ENCODE peak calls at places on chromosomes 13 and 19, in eight cellular contexts. One of them, this sample, is unnamed.

GRCh38 chr19:49513746-49514118 is 1.3 kb downstream of the FCGRT start:
- DNase-seq in fibroblast of lung: no peak
- DNase-seq in activated T-helper 1 cell treated with Interleukin-2 at 50 U/mL for 16 hours: no peak
- DNase-seq in left kidney: no peak
- DNase-seq in mucosa of descending colon: peak
- DNase-seq in heart right ventricle: no peak
- DNase-seq in stimulated activated CD4-positive, alpha-beta T cell treated with anti-CD3 and anti-CD28 coated beads, Interleukin-4, amount 100 ng/mL, for 24 hours: no peak
- DNase-seq in T-helper 17 cell: no peak
- DNase-seq in this sample: no peak

GRCh38 chr19:40718774-40719391 is 2.0 kb downstream of the ITPKC start:
- DNase-seq in left kidney: peak
- DNase-seq in stimulated activated CD4-positive, alpha-beta T cell treated with anti-CD3 and anti-CD28 coated beads, Interleukin-4, amount 100 ng/mL, for 24 hours: no peak
- DNase-seq in fibroblast of lung: peak
- DNase-seq in T-helper 17 cell: no peak
- DNase-seq in activated T-helper 1 cell treated with Interleukin-2 at 50 U/mL for 16 hours: no peak
- DNase-seq in mucosa of descending colon: peak
- DNase-seq in heart right ventricle: peak
- DNase-seq in this sample: peak

GRCh38 chr19:13070425-13071140 is 32.1 kb downstream of the LYL1 start:
- DNase-seq in heart right ventricle: no peak
- DNase-seq in fibroblast of lung: no peak
- DNase-seq in stimulated activated CD4-positive, alpha-beta T cell treated with anti-CD3 and anti-CD28 coated beads, Interleukin-4, amount 100 ng/mL, for 24 hours: no peak
- DNase-seq in activated T-helper 1 cell treated with Interleukin-2 at 50 U/mL for 16 hours: no peak
- DNase-seq in mucosa of descending colon: no peak
- DNase-seq in left kidney: no peak
- DNase-seq in T-helper 17 cell: no peak
- DNase-seq in this sample: no peak

GRCh38 chr19:12833747-12834417 is 497 bp downstream of the RTBDN start:
- DNase-seq in mucosa of descending colon: peak
- DNase-seq in fibroblast of lung: no peak
- DNase-seq in activated T-helper 1 cell treated with Interleukin-2 at 50 U/mL for 16 hours: no peak
- DNase-seq in T-helper 17 cell: no peak
- DNase-seq in heart right ventricle: peak
- DNase-seq in left kidney: peak
- DNase-seq in stimulated activated CD4-positive, alpha-beta T cell treated with anti-CD3 and anti-CD28 coated beads, Interleukin-4, amount 100 ng/mL, for 24 hours: peak
- DNase-seq in this sample: peak

GRCh38 chr19:35254341-35255297 is 5.8 kb downstream of the LSR start:
- DNase-seq in activated T-helper 1 cell treated with Interleukin-2 at 50 U/mL for 16 hours: no peak
- DNase-seq in left kidney: no peak
- DNase-seq in mucosa of descending colon: no peak
- DNase-seq in T-helper 17 cell: no peak
- DNase-seq in stimulated activated CD4-positive, alpha-beta T cell treated with anti-CD3 and anti-CD28 coated beads, Interleukin-4, amount 100 ng/mL, for 24 hours: peak
- DNase-seq in heart right ventricle: no peak
- DNase-seq in fibroblast of lung: no peak
- DNase-seq in this sample: no peak

GRCh38 chr19:44607049-44607448 is 6.3 kb upstream of the IGSF23 start:
- DNase-seq in left kidney: peak
- DNase-seq in activated T-helper 1 cell treated with Interleukin-2 at 50 U/mL for 16 hours: no peak
- DNase-seq in stimulated activated CD4-positive, alpha-beta T cell treated with anti-CD3 and anti-CD28 coated beads, Interleukin-4, amount 100 ng/mL, for 24 hours: no peak
- DNase-seq in mucosa of descending colon: no peak
- DNase-seq in heart right ventricle: no peak
- DNase-seq in fibroblast of lung: peak
- DNase-seq in T-helper 17 cell: no peak
- DNase-seq in this sample: peak

GRCh38 chr19:18833849-18834643 is 2.3 kb downstream of the UPF1 start:
- DNase-seq in stimulated activated CD4-positive, alpha-beta T cell treated with anti-CD3 and anti-CD28 coated beads, Interleukin-4, amount 100 ng/mL, for 24 hours: no peak
- DNase-seq in activated T-helper 1 cell treated with Interleukin-2 at 50 U/mL for 16 hours: no peak
- DNase-seq in T-helper 17 cell: no peak
- DNase-seq in mucosa of descending colon: no peak
- DNase-seq in fibroblast of lung: no peak
- DNase-seq in left kidney: no peak
- DNase-seq in heart right ventricle: no peak
- DNase-seq in this sample: no peak

GRCh38 chr19:20999731-21000352 is 20.6 kb upstream of the ZNF430 start:
- DNase-seq in heart right ventricle: peak
- DNase-seq in activated T-helper 1 cell treated with Interleukin-2 at 50 U/mL for 16 hours: peak
- DNase-seq in stimulated activated CD4-positive, alpha-beta T cell treated with anti-CD3 and anti-CD28 coated beads, Interleukin-4, amount 100 ng/mL, for 24 hours: peak
- DNase-seq in T-helper 17 cell: peak
- DNase-seq in fibroblast of lung: peak
- DNase-seq in mucosa of descending colon: peak
- DNase-seq in left kidney: peak
- DNase-seq in this sample: no peak

GRCh38 chr13:99308481-99309087 is 1.4 kb upstream of the GPR183 start:
- DNase-seq in activated T-helper 1 cell treated with Interleukin-2 at 50 U/mL for 16 hours: no peak
- DNase-seq in mucosa of descending colon: no peak
- DNase-seq in left kidney: no peak
- DNase-seq in stimulated activated CD4-positive, alpha-beta T cell treated with anti-CD3 and anti-CD28 coated beads, Interleukin-4, amount 100 ng/mL, for 24 hours: no peak
- DNase-seq in fibroblast of lung: peak
- DNase-seq in heart right ventricle: no peak
- DNase-seq in T-helper 17 cell: no peak
- DNase-seq in this sample: peak

GRCh38 chr13:32300920-32301319 is 14.2 kb downstream of the ZAR1L start:
- DNase-seq in T-helper 17 cell: no peak
- DNase-seq in stimulated activated CD4-positive, alpha-beta T cell treated with anti-CD3 and anti-CD28 coated beads, Interleukin-4, amount 100 ng/mL, for 24 hours: no peak
- DNase-seq in activated T-helper 1 cell treated with Interleukin-2 at 50 U/mL for 16 hours: no peak
- DNase-seq in mucosa of descending colon: no peak
- DNase-seq in left kidney: no peak
- DNase-seq in heart right ventricle: no peak
- DNase-seq in fibroblast of lung: no peak
- DNase-seq in this sample: no peak

GRCh38 chr13:56515441-56515840 is 625.3 kb upstream of the PRR20A start:
- DNase-seq in fibroblast of lung: no peak
- DNase-seq in T-helper 17 cell: no peak
- DNase-seq in activated T-helper 1 cell treated with Interleukin-2 at 50 U/mL for 16 hours: no peak
- DNase-seq in stimulated activated CD4-positive, alpha-beta T cell treated with anti-CD3 and anti-CD28 coated beads, Interleukin-4, amount 100 ng/mL, for 24 hours: no peak
- DNase-seq in heart right ventricle: no peak
- DNase-seq in mucosa of descending colon: no peak
- DNase-seq in left kidney: no peak
- DNase-seq in this sample: no peak

GRCh38 chr19:31278555-31279435 is 70.4 kb downstream of the TSHZ3 start:
- DNase-seq in heart right ventricle: no peak
- DNase-seq in T-helper 17 cell: no peak
- DNase-seq in fibroblast of lung: no peak
- DNase-seq in left kidney: no peak
- DNase-seq in mucosa of descending colon: no peak
- DNase-seq in stimulated activated CD4-positive, alpha-beta T cell treated with anti-CD3 and anti-CD28 coated beads, Interleukin-4, amount 100 ng/mL, for 24 hours: no peak
- DNase-seq in activated T-helper 1 cell treated with Interleukin-2 at 50 U/mL for 16 hours: no peak
- DNase-seq in this sample: no peak

GRCh38 chr13:28744091-28744536 is 25.3 kb upstream of the SLC46A3 start:
- DNase-seq in activated T-helper 1 cell treated with Interleukin-2 at 50 U/mL for 16 hours: no peak
- DNase-seq in left kidney: no peak
- DNase-seq in fibroblast of lung: peak
- DNase-seq in heart right ventricle: no peak
- DNase-seq in stimulated activated CD4-positive, alpha-beta T cell treated with anti-CD3 and anti-CD28 coated beads, Interleukin-4, amount 100 ng/mL, for 24 hours: no peak
- DNase-seq in mucosa of descending colon: no peak
- DNase-seq in T-helper 17 cell: no peak
- DNase-seq in this sample: peak

GRCh38 chr19:4278460-4278901 is 585 bp upstream of the SHD start:
- DNase-seq in heart right ventricle: no peak
- DNase-seq in fibroblast of lung: no peak
- DNase-seq in stimulated activated CD4-positive, alpha-beta T cell treated with anti-CD3 and anti-CD28 coated beads, Interleukin-4, amount 100 ng/mL, for 24 hours: no peak
- DNase-seq in mucosa of descending colon: no peak
- DNase-seq in left kidney: peak
- DNase-seq in activated T-helper 1 cell treated with Interleukin-2 at 50 U/mL for 16 hours: no peak
- DNase-seq in T-helper 17 cell: no peak
- DNase-seq in this sample: no peak

GRCh38 chr19:7699422-7700127 is 2.4 kb downstream of the FCER2 start:
- DNase-seq in left kidney: no peak
- DNase-seq in heart right ventricle: no peak
- DNase-seq in stimulated activated CD4-positive, alpha-beta T cell treated with anti-CD3 and anti-CD28 coated beads, Interleukin-4, amount 100 ng/mL, for 24 hours: peak
- DNase-seq in mucosa of descending colon: no peak
- DNase-seq in activated T-helper 1 cell treated with Interleukin-2 at 50 U/mL for 16 hours: no peak
- DNase-seq in T-helper 17 cell: no peak
- DNase-seq in fibroblast of lung: peak
- DNase-seq in this sample: no peak

GRCh38 chr19:31268751-31269150 is 80.5 kb downstream of the TSHZ3 start:
- DNase-seq in activated T-helper 1 cell treated with Interleukin-2 at 50 U/mL for 16 hours: no peak
- DNase-seq in mucosa of descending colon: no peak
- DNase-seq in stimulated activated CD4-positive, alpha-beta T cell treated with anti-CD3 and anti-CD28 coated beads, Interleukin-4, amount 100 ng/mL, for 24 hours: no peak
- DNase-seq in fibroblast of lung: no peak
- DNase-seq in left kidney: no peak
- DNase-seq in T-helper 17 cell: no peak
- DNase-seq in heart right ventricle: no peak
- DNase-seq in this sample: no peak

GRCh38 chr13:59801107-59801880 is 362.4 kb downstream of the DIAPH3 start:
- DNase-seq in fibroblast of lung: no peak
- DNase-seq in activated T-helper 1 cell treated with Interleukin-2 at 50 U/mL for 16 hours: no peak
- DNase-seq in left kidney: no peak
- DNase-seq in T-helper 17 cell: no peak
- DNase-seq in heart right ventricle: no peak
- DNase-seq in mucosa of descending colon: no peak
- DNase-seq in stimulated activated CD4-positive, alpha-beta T cell treated with anti-CD3 and anti-CD28 coated beads, Interleukin-4, amount 100 ng/mL, for 24 hours: no peak
- DNase-seq in this sample: no peak

GRCh38 chr13:25687622-25688225 is 315.9 kb downstream of the ATP8A2 start:
- DNase-seq in activated T-helper 1 cell treated with Interleukin-2 at 50 U/mL for 16 hours: no peak
- DNase-seq in T-helper 17 cell: no peak
- DNase-seq in mucosa of descending colon: peak
- DNase-seq in stimulated activated CD4-positive, alpha-beta T cell treated with anti-CD3 and anti-CD28 coated beads, Interleukin-4, amount 100 ng/mL, for 24 hours: no peak
- DNase-seq in fibroblast of lung: peak
- DNase-seq in heart right ventricle: peak
- DNase-seq in left kidney: no peak
- DNase-seq in this sample: no peak

GRCh38 chr19:53942001-53942786 is 20.5 kb upstream of the CACNG8 start:
- DNase-seq in mucosa of descending colon: no peak
- DNase-seq in heart right ventricle: no peak
- DNase-seq in activated T-helper 1 cell treated with Interleukin-2 at 50 U/mL for 16 hours: no peak
- DNase-seq in fibroblast of lung: no peak
- DNase-seq in T-helper 17 cell: no peak
- DNase-seq in stimulated activated CD4-positive, alpha-beta T cell treated with anti-CD3 and anti-CD28 coated beads, Interleukin-4, amount 100 ng/mL, for 24 hours: no peak
- DNase-seq in left kidney: peak
- DNase-seq in this sample: no peak

GRCh38 chr13:49641810-49642291 is 13.5 kb downstream of the ARL11 start:
- DNase-seq in left kidney: no peak
- DNase-seq in stimulated activated CD4-positive, alpha-beta T cell treated with anti-CD3 and anti-CD28 coated beads, Interleukin-4, amount 100 ng/mL, for 24 hours: no peak
- DNase-seq in heart right ventricle: no peak
- DNase-seq in fibroblast of lung: peak
- DNase-seq in T-helper 17 cell: no peak
- DNase-seq in mucosa of descending colon: no peak
- DNase-seq in activated T-helper 1 cell treated with Interleukin-2 at 50 U/mL for 16 hours: no peak
- DNase-seq in this sample: peak

GRCh38 chr19:46513461-46514236 is 18.0 kb upstream of the PNMA8B start:
- DNase-seq in fibroblast of lung: peak
- DNase-seq in heart right ventricle: peak
- DNase-seq in T-helper 17 cell: peak
- DNase-seq in mucosa of descending colon: peak
- DNase-seq in stimulated activated CD4-positive, alpha-beta T cell treated with anti-CD3 and anti-CD28 coated beads, Interleukin-4, amount 100 ng/mL, for 24 hours: peak
- DNase-seq in activated T-helper 1 cell treated with Interleukin-2 at 50 U/mL for 16 hours: peak
- DNase-seq in left kidney: peak
- DNase-seq in this sample: peak

GRCh38 chr13:104327217-104327616 is 1261.0 kb upstream of the SLC10A2 start:
- DNase-seq in activated T-helper 1 cell treated with Interleukin-2 at 50 U/mL for 16 hours: no peak
- DNase-seq in T-helper 17 cell: no peak
- DNase-seq in fibroblast of lung: peak
- DNase-seq in mucosa of descending colon: no peak
- DNase-seq in left kidney: no peak
- DNase-seq in heart right ventricle: no peak
- DNase-seq in stimulated activated CD4-positive, alpha-beta T cell treated with anti-CD3 and anti-CD28 coated beads, Interleukin-4, amount 100 ng/mL, for 24 hours: no peak
- DNase-seq in this sample: no peak

GRCh38 chr13:31797154-31797775 is 57.9 kb downstream of the RXFP2 start:
- DNase-seq in heart right ventricle: no peak
- DNase-seq in fibroblast of lung: peak
- DNase-seq in mucosa of descending colon: no peak
- DNase-seq in activated T-helper 1 cell treated with Interleukin-2 at 50 U/mL for 16 hours: no peak
- DNase-seq in left kidney: peak
- DNase-seq in stimulated activated CD4-positive, alpha-beta T cell treated with anti-CD3 and anti-CD28 coated beads, Interleukin-4, amount 100 ng/mL, for 24 hours: no peak
- DNase-seq in T-helper 17 cell: no peak
- DNase-seq in this sample: peak

GRCh38 chr19:37691881-37692504 is 27.6 kb downstream of the ZNF607 start:
- DNase-seq in fibroblast of lung: peak
- DNase-seq in heart right ventricle: peak
- DNase-seq in stimulated activated CD4-positive, alpha-beta T cell treated with anti-CD3 and anti-CD28 coated beads, Interleukin-4, amount 100 ng/mL, for 24 hours: peak
- DNase-seq in T-helper 17 cell: peak
- DNase-seq in mucosa of descending colon: peak
- DNase-seq in activated T-helper 1 cell treated with Interleukin-2 at 50 U/mL for 16 hours: peak
- DNase-seq in left kidney: peak
- DNase-seq in this sample: peak

GRCh38 chr13:97245011-97245410 is 22.9 kb downstream of the MBNL2 start:
- DNase-seq in left kidney: no peak
- DNase-seq in activated T-helper 1 cell treated with Interleukin-2 at 50 U/mL for 16 hours: no peak
- DNase-seq in heart right ventricle: no peak
- DNase-seq in mucosa of descending colon: no peak
- DNase-seq in T-helper 17 cell: no peak
- DNase-seq in fibroblast of lung: no peak
- DNase-seq in stimulated activated CD4-positive, alpha-beta T cell treated with anti-CD3 and anti-CD28 coated beads, Interleukin-4, amount 100 ng/mL, for 24 hours: no peak
- DNase-seq in this sample: no peak

GRCh38 chr13:97254809-97255208 is 32.7 kb downstream of the MBNL2 start:
- DNase-seq in stimulated activated CD4-positive, alpha-beta T cell treated with anti-CD3 and anti-CD28 coated beads, Interleukin-4, amount 100 ng/mL, for 24 hours: no peak
- DNase-seq in mucosa of descending colon: no peak
- DNase-seq in heart right ventricle: no peak
- DNase-seq in left kidney: no peak
- DNase-seq in activated T-helper 1 cell treated with Interleukin-2 at 50 U/mL for 16 hours: no peak
- DNase-seq in fibroblast of lung: peak
- DNase-seq in T-helper 17 cell: no peak
- DNase-seq in this sample: peak

GRCh38 chr13:110416131-110416584 is 109.1 kb downstream of the COL4A2 start:
- DNase-seq in activated T-helper 1 cell treated with Interleukin-2 at 50 U/mL for 16 hours: no peak
- DNase-seq in fibroblast of lung: no peak
- DNase-seq in mucosa of descending colon: no peak
- DNase-seq in heart right ventricle: no peak
- DNase-seq in stimulated activated CD4-positive, alpha-beta T cell treated with anti-CD3 and anti-CD28 coated beads, Interleukin-4, amount 100 ng/mL, for 24 hours: no peak
- DNase-seq in left kidney: no peak
- DNase-seq in T-helper 17 cell: no peak
- DNase-seq in this sample: no peak

GRCh38 chr13:43784491-43784890 is 2.3 kb downstream of the ENOX1 start:
- DNase-seq in heart right ventricle: no peak
- DNase-seq in stimulated activated CD4-positive, alpha-beta T cell treated with anti-CD3 and anti-CD28 coated beads, Interleukin-4, amount 100 ng/mL, for 24 hours: no peak
- DNase-seq in left kidney: no peak
- DNase-seq in T-helper 17 cell: no peak
- DNase-seq in fibroblast of lung: no peak
- DNase-seq in mucosa of descending colon: no peak
- DNase-seq in activated T-helper 1 cell treated with Interleukin-2 at 50 U/mL for 16 hours: no peak
- DNase-seq in this sample: no peak

GRCh38 chr19:19900124-19900523 is 622 bp upstream of the ZNF93 start:
- DNase-seq in activated T-helper 1 cell treated with Interleukin-2 at 50 U/mL for 16 hours: no peak
- DNase-seq in stimulated activated CD4-positive, alpha-beta T cell treated with anti-CD3 and anti-CD28 coated beads, Interleukin-4, amount 100 ng/mL, for 24 hours: peak
- DNase-seq in heart right ventricle: no peak
- DNase-seq in T-helper 17 cell: no peak
- DNase-seq in fibroblast of lung: peak
- DNase-seq in mucosa of descending colon: no peak
- DNase-seq in left kidney: peak
- DNase-seq in this sample: peak

GRCh38 chr13:62357887-62358645 is 942.4 kb upstream of the PCDH20 start:
- DNase-seq in heart right ventricle: no peak
- DNase-seq in left kidney: peak
- DNase-seq in stimulated activated CD4-positive, alpha-beta T cell treated with anti-CD3 and anti-CD28 coated beads, Interleukin-4, amount 100 ng/mL, for 24 hours: no peak
- DNase-seq in fibroblast of lung: peak
- DNase-seq in mucosa of descending colon: no peak
- DNase-seq in T-helper 17 cell: no peak
- DNase-seq in activated T-helper 1 cell treated with Interleukin-2 at 50 U/mL for 16 hours: no peak
- DNase-seq in this sample: no peak

GRCh38 chr13:25494708-25495411 is 123.1 kb downstream of the ATP8A2 start:
- DNase-seq in fibroblast of lung: no peak
- DNase-seq in stimulated activated CD4-positive, alpha-beta T cell treated with anti-CD3 and anti-CD28 coated beads, Interleukin-4, amount 100 ng/mL, for 24 hours: no peak
- DNase-seq in activated T-helper 1 cell treated with Interleukin-2 at 50 U/mL for 16 hours: no peak
- DNase-seq in T-helper 17 cell: no peak
- DNase-seq in left kidney: no peak
- DNase-seq in mucosa of descending colon: no peak
- DNase-seq in heart right ventricle: no peak
- DNase-seq in this sample: no peak